ENCODE peak calls at places on chromosomes 7 and 10, in eight cellular contexts. One of them, this sample, is unnamed.

GRCh38 chr7:130887182-130888016 is 153.4 kb upstream of the KLF14 start:
- DNase-seq in GM23248: peak
- DNase-seq in GM12865: no peak
- DNase-seq in fibroblast of lung: peak
- DNase-seq in heart right ventricle: no peak
- DNase-seq in PC-3: peak
- DNase-seq in AG04450: no peak
- DNase-seq in tibial artery: no peak
- DNase-seq in this sample: no peak

GRCh38 chr10:48604408-48605263 is at the start of gene ARHGAP22:
- DNase-seq in GM23248: peak
- DNase-seq in GM12865: peak
- DNase-seq in fibroblast of lung: peak
- DNase-seq in heart right ventricle: peak
- DNase-seq in PC-3: peak
- DNase-seq in AG04450: no peak
- DNase-seq in tibial artery: peak
- DNase-seq in this sample: no peak

GRCh38 chr10:92121686-92122492 is 169.0 kb downstream of the CPEB3 start:
- DNase-seq in GM23248: no peak
- DNase-seq in GM12865: no peak
- DNase-seq in fibroblast of lung: no peak
- DNase-seq in heart right ventricle: no peak
- DNase-seq in PC-3: no peak
- DNase-seq in AG04450: no peak
- DNase-seq in tibial artery: no peak
- DNase-seq in this sample: no peak

GRCh38 chr10:110684800-110685446 is 40.8 kb downstream of the RBM20 start:
- DNase-seq in GM23248: peak
- DNase-seq in GM12865: no peak
- DNase-seq in fibroblast of lung: peak
- DNase-seq in heart right ventricle: peak
- DNase-seq in PC-3: no peak
- DNase-seq in AG04450: peak
- DNase-seq in tibial artery: no peak
- DNase-seq in this sample: no peak

GRCh38 chr7:81331061-81332018 is 412.5 kb upstream of the SEMA3C start:
- DNase-seq in GM23248: peak
- DNase-seq in GM12865: no peak
- DNase-seq in fibroblast of lung: no peak
- DNase-seq in heart right ventricle: no peak
- DNase-seq in PC-3: no peak
- DNase-seq in AG04450: no peak
- DNase-seq in tibial artery: no peak
- DNase-seq in this sample: no peak

GRCh38 chr10:110426294-110427153 is 71.2 kb upstream of the DUSP5 start:
- DNase-seq in GM23248: peak
- DNase-seq in GM12865: peak
- DNase-seq in fibroblast of lung: peak
- DNase-seq in heart right ventricle: peak
- DNase-seq in PC-3: no peak
- DNase-seq in AG04450: peak
- DNase-seq in tibial artery: no peak
- DNase-seq in this sample: no peak

GRCh38 chr7:29806131-29806792 is at the start of gene WIPF3:
- DNase-seq in GM23248: peak
- DNase-seq in GM12865: no peak
- DNase-seq in fibroblast of lung: no peak
- DNase-seq in heart right ventricle: peak
- DNase-seq in PC-3: peak
- DNase-seq in AG04450: no peak
- DNase-seq in tibial artery: peak
- DNase-seq in this sample: peak

GRCh38 chr7:961546-962400 is 7.3 kb upstream of the ADAP1 start:
- DNase-seq in GM23248: no peak
- DNase-seq in GM12865: no peak
- DNase-seq in fibroblast of lung: no peak
- DNase-seq in heart right ventricle: no peak
- DNase-seq in PC-3: no peak
- DNase-seq in AG04450: no peak
- DNase-seq in tibial artery: peak
- DNase-seq in this sample: peak

GRCh38 chr10:56596257-56596656 is 235.2 kb upstream of the ZWINT start:
- DNase-seq in GM23248: no peak
- DNase-seq in GM12865: no peak
- DNase-seq in fibroblast of lung: no peak
- DNase-seq in heart right ventricle: no peak
- DNase-seq in PC-3: peak
- DNase-seq in AG04450: no peak
- DNase-seq in tibial artery: no peak
- DNase-seq in this sample: no peak

GRCh38 chr10:95257849-95258248 is 33.0 kb downstream of the PDLIM1 start:
- DNase-seq in GM23248: no peak
- DNase-seq in GM12865: no peak
- DNase-seq in fibroblast of lung: no peak
- DNase-seq in heart right ventricle: no peak
- DNase-seq in PC-3: no peak
- DNase-seq in AG04450: no peak
- DNase-seq in tibial artery: no peak
- DNase-seq in this sample: no peak

GRCh38 chr7:155807805-155808550 is 4.3 kb downstream of the SHH start:
- DNase-seq in GM23248: no peak
- DNase-seq in GM12865: no peak
- DNase-seq in fibroblast of lung: no peak
- DNase-seq in heart right ventricle: no peak
- DNase-seq in PC-3: no peak
- DNase-seq in AG04450: no peak
- DNase-seq in tibial artery: no peak
- DNase-seq in this sample: peak

GRCh38 chr7:30168800-30169584 is 34.2 kb downstream of the MTURN start:
- DNase-seq in GM23248: peak
- DNase-seq in GM12865: no peak
- DNase-seq in fibroblast of lung: peak
- DNase-seq in heart right ventricle: no peak
- DNase-seq in PC-3: peak
- DNase-seq in AG04450: peak
- DNase-seq in tibial artery: no peak
- DNase-seq in this sample: no peak

GRCh38 chr7:140653319-140654108 is 12.9 kb upstream of the DENND2A start:
- DNase-seq in GM23248: peak
- DNase-seq in GM12865: peak
- DNase-seq in fibroblast of lung: peak
- DNase-seq in heart right ventricle: peak
- DNase-seq in PC-3: peak
- DNase-seq in AG04450: peak
- DNase-seq in tibial artery: peak
- DNase-seq in this sample: peak

GRCh38 chr10:92813979-92814378 is 34.3 kb upstream of the EXOC6 start:
- DNase-seq in GM23248: peak
- DNase-seq in GM12865: no peak
- DNase-seq in fibroblast of lung: no peak
- DNase-seq in heart right ventricle: no peak
- DNase-seq in PC-3: no peak
- DNase-seq in AG04450: no peak
- DNase-seq in tibial artery: no peak
- DNase-seq in this sample: no peak

GRCh38 chr10:48455392-48456151 is 149.1 kb downstream of the MAPK8 start:
- DNase-seq in GM23248: no peak
- DNase-seq in GM12865: no peak
- DNase-seq in fibroblast of lung: no peak
- DNase-seq in heart right ventricle: peak
- DNase-seq in PC-3: no peak
- DNase-seq in AG04450: no peak
- DNase-seq in tibial artery: peak
- DNase-seq in this sample: peak

GRCh38 chr10:62946278-62946677 is 130.1 kb upstream of the EGR2 start:
- DNase-seq in GM23248: no peak
- DNase-seq in GM12865: no peak
- DNase-seq in fibroblast of lung: no peak
- DNase-seq in heart right ventricle: no peak
- DNase-seq in PC-3: no peak
- DNase-seq in AG04450: no peak
- DNase-seq in tibial artery: no peak
- DNase-seq in this sample: no peak

GRCh38 chr7:20283997-20284396 is 46.7 kb upstream of the ITGB8 start:
- DNase-seq in GM23248: no peak
- DNase-seq in GM12865: peak
- DNase-seq in fibroblast of lung: no peak
- DNase-seq in heart right ventricle: no peak
- DNase-seq in PC-3: no peak
- DNase-seq in AG04450: no peak
- DNase-seq in tibial artery: no peak
- DNase-seq in this sample: no peak

GRCh38 chr10:60387531-60387930 is 2.1 kb downstream of the ANK3 start:
- DNase-seq in GM23248: no peak
- DNase-seq in GM12865: no peak
- DNase-seq in fibroblast of lung: no peak
- DNase-seq in heart right ventricle: no peak
- DNase-seq in PC-3: peak
- DNase-seq in AG04450: no peak
- DNase-seq in tibial artery: no peak
- DNase-seq in this sample: no peak

GRCh38 chr10:60388709-60389241 is 900 bp downstream of the ANK3 start:
- DNase-seq in GM23248: no peak
- DNase-seq in GM12865: no peak
- DNase-seq in fibroblast of lung: no peak
- DNase-seq in heart right ventricle: no peak
- DNase-seq in PC-3: peak
- DNase-seq in AG04450: no peak
- DNase-seq in tibial artery: no peak
- DNase-seq in this sample: no peak

GRCh38 chr10:60390224-60390626 is 550 bp upstream of the ANK3 start:
- DNase-seq in GM23248: peak
- DNase-seq in GM12865: no peak
- DNase-seq in fibroblast of lung: peak
- DNase-seq in heart right ventricle: no peak
- DNase-seq in PC-3: no peak
- DNase-seq in AG04450: peak
- DNase-seq in tibial artery: no peak
- DNase-seq in this sample: no peak

GRCh38 chr10:60389413-60390009 is at the start of gene ANK3:
- DNase-seq in GM23248: no peak
- DNase-seq in GM12865: no peak
- DNase-seq in fibroblast of lung: no peak
- DNase-seq in heart right ventricle: no peak
- DNase-seq in PC-3: no peak
- DNase-seq in AG04450: no peak
- DNase-seq in tibial artery: no peak
- DNase-seq in this sample: no peak

DNA sequence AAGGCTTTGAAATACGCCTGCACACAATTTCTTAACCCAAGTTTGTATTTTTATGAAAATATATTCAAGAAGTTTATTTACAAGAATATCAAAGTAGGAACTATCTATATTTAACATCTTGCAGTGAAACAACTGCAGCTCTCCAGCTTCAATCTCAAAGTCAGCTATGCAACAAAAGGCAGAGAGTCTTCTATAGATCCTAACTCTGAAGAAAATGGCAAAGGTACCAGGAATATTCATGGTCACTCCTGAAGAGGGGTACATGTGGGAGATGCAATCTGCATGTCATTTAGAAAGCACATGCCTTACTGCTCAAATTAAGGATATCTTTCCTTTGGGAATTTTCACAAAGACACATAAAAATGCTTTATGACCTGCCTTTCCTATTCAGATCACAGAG is 1.6 kb downstream of the ANK3 start:
- DNase-seq in GM23248: no peak
- DNase-seq in GM12865: no peak
- DNase-seq in fibroblast of lung: no peak
- DNase-seq in heart right ventricle: no peak
- DNase-seq in PC-3: no peak
- DNase-seq in AG04450: no peak
- DNase-seq in tibial artery: no peak
- DNase-seq in this sample: no peak
- H3K4me3 ChIP-seq in GM23248: no peak
- H3K4me3 ChIP-seq in GM12865: no peak
- H3K4me3 ChIP-seq in fibroblast of lung: no peak
- H3K4me3 ChIP-seq in heart right ventricle: no peak
- H3K4me3 ChIP-seq in PC-3: no peak
- H3K4me3 ChIP-seq in AG04450: no peak
- H3K4me3 ChIP-seq in tibial artery: no peak
- H3K4me3 ChIP-seq in this sample: no peak

GRCh38 chr10:10993785-10994184 is 23.9 kb upstream of the CELF2 start:
- DNase-seq in GM23248: no peak
- DNase-seq in GM12865: no peak
- DNase-seq in fibroblast of lung: no peak
- DNase-seq in heart right ventricle: no peak
- DNase-seq in PC-3: no peak
- DNase-seq in AG04450: no peak
- DNase-seq in tibial artery: no peak
- DNase-seq in this sample: no peak
- H3K4me3 ChIP-seq in GM23248: no peak
- H3K4me3 ChIP-seq in GM12865: no peak
- H3K4me3 ChIP-seq in fibroblast of lung: no peak
- H3K4me3 ChIP-seq in heart right ventricle: no peak
- H3K4me3 ChIP-seq in PC-3: no peak
- H3K4me3 ChIP-seq in AG04450: no peak
- H3K4me3 ChIP-seq in tibial artery: no peak
- H3K4me3 ChIP-seq in this sample: no peak

GRCh38 chr7:107166702-107167426 is 1.9 kb upstream of the HBP1 start:
- DNase-seq in GM23248: peak
- DNase-seq in GM12865: no peak
- DNase-seq in fibroblast of lung: no peak
- DNase-seq in heart right ventricle: no peak
- DNase-seq in PC-3: no peak
- DNase-seq in AG04450: no peak
- DNase-seq in tibial artery: no peak
- DNase-seq in this sample: no peak
- H3K4me3 ChIP-seq in GM23248: peak
- H3K4me3 ChIP-seq in GM12865: peak
- H3K4me3 ChIP-seq in fibroblast of lung: peak
- H3K4me3 ChIP-seq in heart right ventricle: peak
- H3K4me3 ChIP-seq in PC-3: peak
- H3K4me3 ChIP-seq in AG04450: peak
- H3K4me3 ChIP-seq in tibial artery: peak
- H3K4me3 ChIP-seq in this sample: no peak

GRCh38 chr7:148967032-148967372 is 61.3 kb downstream of the PDIA4 start:
- DNase-seq in GM23248: no peak
- DNase-seq in GM12865: no peak
- DNase-seq in fibroblast of lung: no peak
- DNase-seq in heart right ventricle: no peak
- DNase-seq in PC-3: no peak
- DNase-seq in AG04450: no peak
- DNase-seq in tibial artery: no peak
- DNase-seq in this sample: no peak

GRCh38 chr7:148963583-148964509 is 64.5 kb downstream of the PDIA4 start:
- DNase-seq in GM23248: peak
- DNase-seq in GM12865: no peak
- DNase-seq in fibroblast of lung: peak
- DNase-seq in heart right ventricle: no peak
- DNase-seq in PC-3: peak
- DNase-seq in AG04450: no peak
- DNase-seq in tibial artery: no peak
- DNase-seq in this sample: no peak

GRCh38 chr7:148962515-148962822 is 65.8 kb downstream of the PDIA4 start:
- DNase-seq in GM23248: no peak
- DNase-seq in GM12865: no peak
- DNase-seq in fibroblast of lung: no peak
- DNase-seq in heart right ventricle: no peak
- DNase-seq in PC-3: no peak
- DNase-seq in AG04450: no peak
- DNase-seq in tibial artery: no peak
- DNase-seq in this sample: no peak

GRCh38 chr7:148962823-148963582 is 65.3 kb downstream of the PDIA4 start:
- DNase-seq in GM23248: peak
- DNase-seq in GM12865: peak
- DNase-seq in fibroblast of lung: peak
- DNase-seq in heart right ventricle: peak
- DNase-seq in PC-3: peak
- DNase-seq in AG04450: peak
- DNase-seq in tibial artery: peak
- DNase-seq in this sample: peak

GRCh38 chr7:148964510-148965267 is 63.6 kb downstream of the PDIA4 start:
- DNase-seq in GM23248: peak
- DNase-seq in GM12865: no peak
- DNase-seq in fibroblast of lung: no peak
- DNase-seq in heart right ventricle: no peak
- DNase-seq in PC-3: no peak
- DNase-seq in AG04450: no peak
- DNase-seq in tibial artery: no peak
- DNase-seq in this sample: no peak
- H3K4me3 ChIP-seq in GM23248: peak
- H3K4me3 ChIP-seq in GM12865: no peak
- H3K4me3 ChIP-seq in fibroblast of lung: peak
- H3K4me3 ChIP-seq in heart right ventricle: no peak
- H3K4me3 ChIP-seq in PC-3: peak
- H3K4me3 ChIP-seq in AG04450: peak
- H3K4me3 ChIP-seq in tibial artery: peak
- H3K4me3 ChIP-seq in this sample: no peak

This sample was measured in mucosa of descending colon.